ENCODE peak calls at places on chromosomes 13 and 19, in five cellular contexts. D is naive thymus-derived CD4-positive, alpha-beta T cell; W is small intestine; J is left lung; Q is stimulated activated CD4-positive, alpha-beta T cell treated with anti-CD3 and anti-CD28 coated beads, Interleukin-4, amount 100 ng/mL, for 24 hours. H is an unnamed sample.

GRCh38 chr13:112722433-112723250 is 32.8 kb downstream of the ATP11A start:
- DNase-seq in D (no peak), W (peak; percentile 91), J (peak; percentile 73), Q (no peak), H (peak; percentile 92)

GRCh38 chr13:30851697-30852096 is 54.4 kb upstream of the MEDAG start:
- DNase-seq in D (no peak), W (no peak), J (no peak), Q (no peak), H (no peak)

GRCh38 chr19:18750295-18750970 is 40.7 kb downstream of the COMP start:
- DNase-seq in D (no peak), W (no peak), J (no peak), Q (no peak), H (no peak)

GRCh38 chr19:12799723-12800343 is 1.8 kb downstream of the PRDX2 start:
- DNase-seq in D (no peak), W (no peak), J (no peak), Q (no peak), H (no peak)

GRCh38 chr13:109160887-109161669 is 531.7 kb downstream of the MYO16 start:
- DNase-seq in D (no peak), W (no peak), J (no peak), Q (no peak), H (no peak)

GRCh38 chr19:52069653-52070052 is 21.0 kb upstream of the ZNF432 start:
- DNase-seq in D (no peak), W (no peak), J (no peak), Q (no peak), H (no peak)

GRCh38 chr13:89401209-89401810 is 1730.1 kb downstream of the SLITRK5 start:
- DNase-seq in D (no peak), W (no peak), J (no peak), Q (no peak), H (no peak)

GRCh38 chr13:59690857-59691500 is 472.7 kb downstream of the DIAPH3 start:
- DNase-seq in D (no peak), W (peak; percentile 14), J (no peak), Q (no peak), H (no peak)

GRCh38 chr19:32138416-32138815 is 207.0 kb upstream of the ZNF507 start:
- DNase-seq in D (no peak), W (no peak), J (no peak), Q (no peak), H (no peak)

GRCh38 chr19:18053571-18054219 is 33.0 kb downstream of the IL12RB1 start:
- DNase-seq in D (peak; percentile 6), W (no peak), J (no peak), Q (no peak), H (peak; percentile 29)

GRCh38 chr13:109402976-109403375 is 383.4 kb downstream of the IRS2 start:
- DNase-seq in D (no peak), W (no peak), J (no peak), Q (no peak), H (no peak)

GRCh38 chr19:15475611-15476010 is 3.7 kb downstream of the PGLYRP2 start:
- DNase-seq in D (no peak), W (no peak), J (no peak), Q (no peak), H (no peak)

GRCh38 chr19:43438291-43439162 is 23.8 kb downstream of the TEX101 start:
- DNase-seq in D (no peak), W (no peak), J (no peak), Q (no peak), H (peak; percentile 66)

GRCh38 chr19:24178207-24178606 is 91.2 kb downstream of the ZNF254 start:
- DNase-seq in D (no peak), W (no peak), J (no peak), Q (no peak), H (no peak)

GRCh38 chr13:39100996-39101751 is 62.9 kb downstream of the NHLRC3 start:
- DNase-seq in D (no peak), W (no peak), J (no peak), Q (no peak), H (no peak)

GRCh38 chr13:46745062-46745461 is 51.9 kb downstream of the ESD start:
- DNase-seq in D (no peak), W (no peak), J (no peak), Q (no peak), H (no peak)

GRCh38 chr19:10421240-10421948 is 1.1 kb downstream of the PDE4A start:
- DNase-seq in D (no peak), W (no peak), J (no peak), Q (no peak), H (peak; percentile 16)

GRCh38 chr13:74529968-74530367 is 395.8 kb upstream of the KLF12 start:
- DNase-seq in D (no peak), W (no peak), J (no peak), Q (no peak), H (no peak)

GRCh38 chr13:110285991-110286923 is 20.7 kb downstream of the COL4A1 start:
- DNase-seq in D (no peak), W (no peak), J (no peak), Q (no peak), H (no peak)

GRCh38 chr19:50203281-50204080 is at the start of gene MYH14:
- DNase-seq in D (peak; percentile 1), W (peak; percentile 96), J (peak; percentile 86), Q (no peak), H (peak; percentile 73)

GRCh38 chr19:35995655-35995993 is 636 bp downstream of the SDHAF1 start:
- DNase-seq in D (no peak), W (peak; percentile 40), J (no peak), Q (peak; percentile 37), H (peak; percentile 57)

GRCh38 chr19:12773571-12773970 is 1.8 kb downstream of the HOOK2 start:
- DNase-seq in D (no peak), W (no peak), J (no peak), Q (no peak), H (peak; percentile 75)

GRCh38 chr13:103194871-103195270 is 128.7 kb upstream of the SLC10A2 start:
- DNase-seq in D (no peak), W (no peak), J (no peak), Q (no peak), H (no peak)

GRCh38 chr19:36420961-36421748 is 2.7 kb upstream of the ZFP82 start:
- DNase-seq in D (no peak), W (no peak), J (no peak), Q (no peak), H (peak; percentile 41)

GRCh38 chr19:29708553-29709439 is 6.3 kb downstream of the C19orf12 start:
- DNase-seq in D (no peak), W (peak; percentile 90), J (peak; percentile 15), Q (no peak), H (no peak)

H was measured in AG08396.